ENCODE peak calls at places on chromosomes 12 and 14, in seven cellular contexts. I is A549, Y is Karpas-422, X is IMR-90, R is K562, H is fibroblast of lung, O is hepatocyte. T is an unnamed sample.

GRCh38 chr14:59632381-59632780 is 55.8 kb upstream of the CCDC175 start:
- DNase-seq in I (peak; percentile 39), O (peak; percentile 55), Y (peak; percentile 87), R (peak; percentile 31), H (peak; percentile 7), X (peak; percentile 6), T (peak; percentile 89)

GRCh38 chr12:107843351-107844311 is 69.1 kb downstream of the ASCL4 start:
- DNase-seq in O (peak; percentile 23), Y (no peak), H (peak; percentile 12), R (no peak), X (no peak), I (no peak), T (peak; percentile 82)

GRCh38 chr12:46267618-46268348 is 1.1 kb downstream of the SLC38A1 start:
- DNase-seq in O (peak; percentile 38), I (peak; percentile 34), R (peak; percentile 40), X (peak; percentile 24), H (peak; percentile 34), Y (peak; percentile 77), T (peak; percentile 88)

GRCh38 chr12:22670762-22671161 is 45.8 kb downstream of the ETNK1 start:
- DNase-seq in I (no peak), O (no peak), Y (no peak), R (no peak), X (peak; percentile 12), H (no peak), T (no peak)

GRCh38 chr12:24738436-24738835 is 210.5 kb downstream of the BCAT1 start:
- DNase-seq in O (no peak), Y (no peak), X (peak; percentile 40), I (no peak), H (peak; percentile 55), R (no peak), T (no peak)

GRCh38 chr14:72888202-72888601 is 5.7 kb downstream of the DPF3 start:
- DNase-seq in I (no peak), X (no peak), R (no peak), Y (no peak), O (no peak), H (no peak), T (no peak)

GRCh38 chr12:47249719-47250506 is 170.2 kb upstream of the AMIGO2 start:
- DNase-seq in Y (no peak), H (no peak), O (no peak), I (peak; percentile 49), R (peak; percentile 59), X (no peak), T (no peak)

GRCh38 chr14:99174920-99175319 is 97.1 kb downstream of the BCL11B start:
- DNase-seq in H (no peak), Y (no peak), X (no peak), I (no peak), O (no peak), R (no peak), T (no peak)

GRCh38 chr14:104703269-104703668 is 13.9 kb downstream of the INF2 start:
- DNase-seq in O (no peak), H (no peak), Y (no peak), R (no peak), X (no peak), I (no peak), T (no peak)
- H3K27ac ChIP-seq in O (no peak overlapping the region), H (no peak overlapping the region), Y (no peak overlapping the region), R (no peak overlapping the region), X (no peak overlapping the region), I (no peak overlapping the region), T (no peak overlapping the region)

DNA sequence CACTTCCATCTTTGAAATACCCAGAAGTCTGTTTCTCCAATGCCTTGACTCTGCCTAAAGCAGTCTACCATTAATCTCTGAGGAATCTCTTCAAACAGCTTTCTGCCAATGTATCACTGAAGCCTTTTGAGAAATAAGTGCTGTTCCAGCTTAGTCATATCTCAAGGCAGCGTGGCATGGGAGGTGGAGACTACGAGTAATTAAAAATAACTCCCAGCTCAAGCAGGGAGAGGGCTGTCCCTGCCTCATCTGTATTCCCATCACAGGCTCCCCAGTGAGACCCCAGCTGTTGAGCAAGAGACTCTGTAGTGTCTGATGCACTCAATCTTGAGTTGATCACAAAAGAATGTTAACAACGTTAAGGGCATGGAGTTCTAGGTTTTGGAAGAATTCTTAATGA is 700.6 kb downstream of the DIO2 start:
- DNase-seq in I (peak; percentile 4), Y (no peak), R (no peak), O (no peak), X (peak; percentile 65), H (peak; percentile 87), T (peak; percentile 31)
- H3K4me2 ChIP-seq in I (peak overlapping the region; percentile 38), Y (no peak overlapping the region), R (no peak overlapping the region), O (no peak overlapping the region), X (peak overlapping the region; percentile 62), H (no peak overlapping the region), T (no peak overlapping the region)

GRCh38 chr14:57390806-57391562 is 598 bp downstream of the NAA30 start:
- DNase-seq in H (peak; percentile 50), O (peak; percentile 57), I (peak; percentile 48), X (peak; percentile 14), Y (peak; percentile 78), R (peak; percentile 31), T (peak; percentile 51)
- H3K27ac ChIP-seq in H (peak overlapping the region; percentile 40), O (peak overlapping the region; percentile 91), I (peak overlapping the region; percentile 90), X (peak overlapping the region; percentile 70), Y (no peak overlapping the region), R (peak overlapping the region; percentile 67), T (peak overlapping the region; percentile 47)

GRCh38 chr12:76240281-76240680 is 107.9 kb downstream of the BBS10 start:
- DNase-seq in R (no peak), O (no peak), X (no peak), I (no peak), H (no peak), Y (no peak), T (no peak)

GRCh38 chr12:76238688-76239087 is 109.5 kb downstream of the BBS10 start:
- DNase-seq in R (no peak), I (no peak), H (no peak), Y (no peak), X (no peak), O (no peak), T (no peak)

GRCh38 chr12:76237086-76237701 is 111.0 kb downstream of the BBS10 start:
- DNase-seq in X (no peak), Y (no peak), H (no peak), R (no peak), O (no peak), I (no peak), T (no peak)

GRCh38 chr12:76232013-76232412 is 116.2 kb downstream of the BBS10 start:
- DNase-seq in X (no peak), H (no peak), R (no peak), I (no peak), Y (no peak), O (no peak), T (no peak)

DNA sequence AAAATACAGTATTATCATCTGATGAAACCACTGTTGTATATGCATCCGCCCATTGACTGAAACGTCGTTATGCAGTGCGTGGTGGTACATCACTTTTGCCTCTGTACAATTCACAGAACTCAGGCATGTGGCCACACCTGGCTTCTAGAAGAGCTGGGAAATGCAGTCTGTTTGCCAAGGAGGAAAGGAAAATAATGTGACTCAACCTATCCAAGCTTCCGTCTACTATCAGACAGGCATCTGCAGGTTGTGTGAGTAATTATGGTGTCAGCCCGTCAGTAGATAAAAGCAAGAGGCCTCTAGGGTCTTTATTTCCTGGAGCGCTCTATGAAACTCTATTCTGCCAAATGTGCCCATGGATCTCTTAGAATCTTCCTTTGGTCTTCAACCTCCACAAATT is 111.6 kb downstream of the BBS10 start:
- DNase-seq in O (peak; percentile 48), X (peak; percentile 54), R (no peak), Y (no peak), I (peak; percentile 73), H (peak; percentile 84), T (no peak)
- H3K4me2 ChIP-seq in O (no peak overlapping the region), X (no peak overlapping the region), R (no peak overlapping the region), Y (no peak overlapping the region), I (peak overlapping the region; percentile 61), H (no peak overlapping the region), T (no peak overlapping the region)

GRCh38 chr14:105473033-105473676 is 1.5 kb upstream of the CRIP2 start:
- DNase-seq in X (no peak), H (no peak), O (no peak), Y (no peak), I (no peak), R (no peak), T (peak; percentile 94)
- H3K27ac ChIP-seq in X (no peak overlapping the region), H (peak overlapping the region; percentile 61), O (no peak overlapping the region), Y (no peak overlapping the region), I (peak overlapping the region; percentile 84), R (no peak overlapping the region), T (no peak overlapping the region)

DNA sequence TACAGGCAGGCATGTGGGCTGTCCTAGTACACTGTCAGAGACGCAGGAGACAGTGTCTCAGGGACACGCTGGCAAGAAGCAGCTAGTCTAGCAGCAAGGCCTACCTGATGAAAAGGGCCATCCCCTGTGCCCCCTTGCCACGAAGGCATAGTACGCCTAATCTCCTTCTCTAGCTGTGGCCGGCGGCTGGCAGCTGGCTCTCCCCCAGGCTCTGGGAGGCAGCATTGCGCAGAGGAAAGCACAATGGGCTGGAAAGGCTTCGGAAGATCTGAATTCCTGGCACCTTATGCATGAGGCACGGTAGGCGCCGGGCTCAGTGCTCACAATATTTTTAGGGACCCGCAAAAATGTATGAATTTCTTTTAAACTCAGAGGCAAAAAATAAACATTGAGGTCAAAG is 16.0 kb upstream of the PLEKHH1 start:
- DNase-seq in I (no peak), H (peak; percentile 42), O (peak; percentile 39), R (no peak), Y (no peak), X (no peak), T (peak; percentile 71)
- H3K4me2 ChIP-seq in I (no peak overlapping the region), H (no peak overlapping the region), O (no peak overlapping the region), R (no peak overlapping the region), Y (no peak overlapping the region), X (no peak overlapping the region), T (no peak overlapping the region)

DNA sequence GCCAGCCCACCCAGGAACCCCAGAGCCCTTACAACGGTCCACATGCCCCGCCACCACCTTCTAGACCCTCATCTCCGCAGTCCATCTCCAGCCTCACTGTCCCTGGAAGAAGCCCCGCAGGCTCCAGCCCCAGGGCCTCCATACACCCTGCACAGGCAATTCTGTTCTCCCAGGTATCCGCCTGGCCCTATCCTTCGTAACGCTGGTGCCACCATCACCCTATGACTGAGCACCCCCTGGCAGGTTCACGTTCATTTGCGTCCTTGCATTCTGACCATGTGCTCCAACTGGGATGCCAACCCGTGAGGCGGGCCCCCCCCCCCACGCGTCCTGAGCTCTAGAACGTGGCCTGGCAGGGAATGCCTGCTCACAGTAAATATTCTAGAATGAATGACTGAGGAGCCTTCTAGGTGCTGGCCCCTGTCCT is 675 bp upstream of the SCARB1 start:
- DNase-seq in I (no peak), Y (no peak), O (no peak), R (no peak), X (no peak), H (no peak), T (peak; percentile 3)
- H3K27ac ChIP-seq in I (peak overlapping the region; percentile 85), Y (peak overlapping the region; percentile 67), O (peak overlapping the region; percentile 33), R (peak overlapping the region; percentile 94), X (peak overlapping the region; percentile 80), H (peak overlapping the region; percentile 65), T (peak overlapping the region; percentile 48)

T was measured in osteoblast.